ENCODE peak calls at places on chromosomes 13 and 19, in four cellular contexts. One of them, this sample, is unnamed.

GRCh38 chr13:85283408-85283807 is 515.8 kb downstream of the SLITRK6 start:
- DNase-seq in pancreas: no peak
- DNase-seq in omental fat pad: no peak
- DNase-seq in ovary: no peak
- DNase-seq in this sample: no peak

GRCh38 chr19:41887711-41888382 is 4.9 kb downstream of the ARHGEF1 start:
- DNase-seq in pancreas: no peak
- DNase-seq in omental fat pad: no peak
- DNase-seq in ovary: no peak
- DNase-seq in this sample: peak

GRCh38 chr19:5718032-5718578 is 1.8 kb downstream of the LONP1 start:
- DNase-seq in pancreas: no peak
- DNase-seq in omental fat pad: no peak
- DNase-seq in ovary: no peak
- DNase-seq in this sample: no peak

GRCh38 chr13:39530996-39531395 is 72.0 kb downstream of the LHFPL6 start:
- DNase-seq in pancreas: no peak
- DNase-seq in omental fat pad: no peak
- DNase-seq in ovary: no peak
- DNase-seq in this sample: no peak

GRCh38 chr19:53333071-53333465 is 481 bp upstream of the ZNF845 start:
- DNase-seq in pancreas: peak
- DNase-seq in omental fat pad: no peak
- DNase-seq in ovary: peak
- DNase-seq in this sample: no peak

GRCh38 chr13:46905249-46905648 is 8.4 kb upstream of the HTR2A start:
- DNase-seq in pancreas: no peak
- DNase-seq in omental fat pad: no peak
- DNase-seq in ovary: no peak
- DNase-seq in this sample: no peak

GRCh38 chr19:43820098-43820860 is 6.8 kb upstream of the ZNF283 start:
- DNase-seq in pancreas: no peak
- DNase-seq in omental fat pad: no peak
- DNase-seq in ovary: no peak
- DNase-seq in this sample: peak

GRCh38 chr13:59182241-59182640 is 981.5 kb downstream of the DIAPH3 start:
- DNase-seq in pancreas: no peak
- DNase-seq in omental fat pad: no peak
- DNase-seq in ovary: no peak
- DNase-seq in this sample: no peak

GRCh38 chr19:34347561-34348165 is 17.3 kb upstream of the GPI start:
- DNase-seq in pancreas: peak
- DNase-seq in omental fat pad: no peak
- DNase-seq in ovary: no peak
- DNase-seq in this sample: no peak

GRCh38 chr13:110388141-110388943 is 81.3 kb downstream of the COL4A2 start:
- DNase-seq in pancreas: no peak
- DNase-seq in omental fat pad: no peak
- DNase-seq in ovary: peak
- DNase-seq in this sample: no peak

GRCh38 chr13:87777395-87777794 is 106.2 kb downstream of the SLITRK5 start:
- DNase-seq in pancreas: no peak
- DNase-seq in omental fat pad: no peak
- DNase-seq in ovary: no peak
- DNase-seq in this sample: no peak

GRCh38 chr19:54229146-54229545 is 6.3 kb upstream of the LILRB3 start:
- DNase-seq in pancreas: no peak
- DNase-seq in omental fat pad: no peak
- DNase-seq in ovary: no peak
- DNase-seq in this sample: no peak

GRCh38 chr13:20721454-20722357 is 18.2 kb downstream of the IL17D start:
- DNase-seq in pancreas: no peak
- DNase-seq in omental fat pad: no peak
- DNase-seq in ovary: peak
- DNase-seq in this sample: no peak

GRCh38 chr19:2252481-2253105 is 3.5 kb downstream of the AMH start:
- DNase-seq in pancreas: peak
- DNase-seq in omental fat pad: no peak
- DNase-seq in ovary: no peak
- DNase-seq in this sample: no peak

GRCh38 chr13:30159446-30159839 is 147.9 kb downstream of the KATNAL1 start:
- DNase-seq in pancreas: no peak
- DNase-seq in omental fat pad: no peak
- DNase-seq in ovary: no peak
- DNase-seq in this sample: peak

GRCh38 chr13:51041126-51041525 is 69.9 kb downstream of the C13orf42 start:
- DNase-seq in pancreas: no peak
- DNase-seq in omental fat pad: no peak
- DNase-seq in ovary: no peak
- DNase-seq in this sample: no peak

GRCh38 chr19:15399635-15400034 is 19.2 kb downstream of the AKAP8L start:
- DNase-seq in pancreas: no peak
- DNase-seq in omental fat pad: no peak
- DNase-seq in ovary: no peak
- DNase-seq in this sample: no peak

GRCh38 chr13:22040810-22041364 is 370.0 kb downstream of the FGF9 start:
- DNase-seq in pancreas: no peak
- DNase-seq in omental fat pad: no peak
- DNase-seq in ovary: no peak
- DNase-seq in this sample: peak

GRCh38 chr13:110425444-110425780 is 118.3 kb downstream of the COL4A2 start:
- DNase-seq in pancreas: no peak
- DNase-seq in omental fat pad: no peak
- DNase-seq in ovary: no peak
- DNase-seq in this sample: no peak

GRCh38 chr13:101511766-101512165 is 59.3 kb downstream of the ITGBL1 start:
- DNase-seq in pancreas: no peak
- DNase-seq in omental fat pad: no peak
- DNase-seq in ovary: no peak
- DNase-seq in this sample: no peak

GRCh38 chr19:36420961-36421748 is 2.7 kb upstream of the ZFP82 start:
- DNase-seq in pancreas: peak
- DNase-seq in omental fat pad: no peak
- DNase-seq in ovary: no peak
- DNase-seq in this sample: no peak

GRCh38 chr13:45718063-45718462 is 15.9 kb downstream of the CBY2 start:
- DNase-seq in pancreas: no peak
- DNase-seq in omental fat pad: no peak
- DNase-seq in ovary: no peak
- DNase-seq in this sample: peak

GRCh38 chr13:29591310-29591709 is 4.2 kb downstream of the SLC7A1 start:
- DNase-seq in pancreas: no peak
- DNase-seq in omental fat pad: no peak
- DNase-seq in ovary: no peak
- DNase-seq in this sample: no peak

GRCh38 chr13:84648069-84648640 is 765.9 kb upstream of the SLITRK1 start:
- DNase-seq in pancreas: no peak
- DNase-seq in omental fat pad: no peak
- DNase-seq in ovary: no peak
- DNase-seq in this sample: no peak

GRCh38 chr13:73000027-73000674 is 58.7 kb upstream of the KLF5 start:
- DNase-seq in pancreas: no peak
- DNase-seq in omental fat pad: no peak
- DNase-seq in ovary: no peak
- DNase-seq in this sample: peak

DNA sequence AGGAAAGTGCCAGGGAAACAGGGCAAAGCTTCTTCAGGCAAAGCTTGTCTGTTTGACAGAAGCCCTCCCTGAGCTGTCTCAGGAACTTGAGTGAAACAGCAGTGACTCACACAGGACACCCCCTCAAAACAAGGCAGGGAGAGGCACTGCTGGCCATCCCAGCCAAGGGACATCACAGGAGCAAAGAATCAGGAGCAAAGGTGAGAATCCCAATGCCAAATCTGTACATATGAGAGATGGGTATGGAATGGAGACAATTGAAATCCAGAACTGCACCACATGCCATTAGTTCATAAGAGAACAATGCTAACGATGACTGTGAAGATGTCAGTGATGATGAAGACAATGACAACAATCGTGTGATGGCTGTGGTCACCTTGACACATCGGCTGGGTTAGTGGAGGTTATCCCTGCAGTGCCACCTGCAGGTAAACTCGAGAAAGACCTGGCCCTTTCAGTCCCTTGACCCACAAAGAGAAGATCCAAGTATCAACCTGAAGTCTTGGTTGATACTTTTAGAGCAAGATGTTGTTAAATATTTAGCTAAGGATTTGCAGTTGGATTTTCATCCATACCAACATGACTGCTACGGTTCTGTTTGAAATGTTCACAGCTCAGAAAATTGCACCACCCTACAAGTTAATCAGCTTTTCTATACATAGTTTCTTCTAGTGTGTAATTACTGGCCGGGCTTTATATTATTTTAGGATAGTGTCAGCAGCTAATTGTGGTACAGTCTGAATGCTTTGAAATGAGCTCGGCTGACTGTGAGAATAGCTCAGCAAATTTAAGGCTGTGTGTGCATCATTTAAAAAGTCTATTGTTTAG is 42.0 kb upstream of the IPO5 start:
- DNase-seq in pancreas: no peak
- DNase-seq in omental fat pad: no peak
- DNase-seq in ovary: no peak
- DNase-seq in this sample: peak
- TF ChIP-seq CTCF in pancreas: no peak
- TF ChIP-seq CTCF in omental fat pad: no peak
- TF ChIP-seq CTCF in ovary: no peak
- TF ChIP-seq CTCF in this sample: peak

GRCh38 chr19:39671739-39672363 is 16.1 kb downstream of the LGALS16 start:
- DNase-seq in pancreas: no peak
- DNase-seq in omental fat pad: no peak
- DNase-seq in ovary: no peak
- DNase-seq in this sample: peak
- TF ChIP-seq CTCF in pancreas: no peak
- TF ChIP-seq CTCF in omental fat pad: no peak
- TF ChIP-seq CTCF in ovary: no peak
- TF ChIP-seq CTCF in this sample: peak

GRCh38 chr19:12825259-12826131 is 8.9 kb downstream of the RTBDN start:
- DNase-seq in pancreas: no peak
- DNase-seq in omental fat pad: no peak
- DNase-seq in ovary: no peak
- DNase-seq in this sample: peak
- TF ChIP-seq CTCF in pancreas: no peak
- TF ChIP-seq CTCF in omental fat pad: no peak
- TF ChIP-seq CTCF in ovary: no peak
- TF ChIP-seq CTCF in this sample: peak

GRCh38 chr13:53341144-53341510 is 312.5 kb downstream of the OLFM4 start:
- DNase-seq in pancreas: no peak
- DNase-seq in omental fat pad: no peak
- DNase-seq in ovary: no peak
- DNase-seq in this sample: no peak

GRCh38 chr13:53343345-53343744 is 314.7 kb downstream of the OLFM4 start:
- DNase-seq in pancreas: no peak
- DNase-seq in omental fat pad: no peak
- DNase-seq in ovary: no peak
- DNase-seq in this sample: no peak

GRCh38 chr13:53338760-53339159 is 310.1 kb downstream of the OLFM4 start:
- DNase-seq in pancreas: no peak
- DNase-seq in omental fat pad: no peak
- DNase-seq in ovary: no peak
- DNase-seq in this sample: no peak

GRCh38 chr13:53342623-53343022 is 314.0 kb downstream of the OLFM4 start:
- DNase-seq in pancreas: no peak
- DNase-seq in omental fat pad: no peak
- DNase-seq in ovary: no peak
- DNase-seq in this sample: no peak

DNA sequence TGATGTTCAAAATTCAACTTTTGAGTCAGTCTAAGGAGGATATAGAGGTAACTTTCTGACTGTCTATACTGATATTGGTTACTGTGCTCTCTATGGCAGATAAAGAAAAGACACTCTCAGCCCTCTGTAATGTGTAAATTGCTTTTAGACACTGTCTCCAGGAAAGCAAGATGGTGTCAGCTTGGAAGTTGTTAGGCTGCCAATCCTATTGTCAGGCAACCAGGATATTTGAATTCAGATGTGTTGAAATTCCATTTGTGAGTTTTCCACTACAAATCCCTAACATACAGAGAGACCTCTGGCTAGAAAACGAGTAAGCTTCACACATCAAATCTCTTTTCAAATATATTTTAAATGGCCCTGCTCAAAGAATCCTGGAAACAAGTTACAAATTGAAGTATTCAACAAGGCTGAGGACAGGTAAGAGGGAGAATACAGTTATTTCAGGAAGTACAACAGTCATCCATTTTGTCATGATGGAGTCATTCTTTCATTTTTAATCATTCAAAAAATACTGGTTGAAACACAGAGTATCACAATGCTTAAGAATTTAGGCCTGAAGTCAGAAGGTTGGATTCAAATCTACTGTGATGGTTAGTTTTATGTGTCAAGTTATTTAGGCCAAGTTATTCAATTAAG is 312.0 kb downstream of the OLFM4 start:
- DNase-seq in pancreas: no peak
- DNase-seq in omental fat pad: no peak
- DNase-seq in ovary: no peak
- DNase-seq in this sample: no peak
- TF ChIP-seq CTCF in pancreas: no peak
- TF ChIP-seq CTCF in omental fat pad: no peak
- TF ChIP-seq CTCF in ovary: no peak
- TF ChIP-seq CTCF in this sample: no peak

This sample was measured in GM13976.